ENCODE peak calls at places on chromosomes 7 and 10, in seven cellular contexts. One of them, this sample, is unnamed.

GRCh38 chr10:98892523-98892922 is 343.1 kb downstream of the HPSE2 start:
- DNase-seq in A549: no peak
- DNase-seq in CD8-positive, alpha-beta T cell: no peak
- DNase-seq in neural progenitor cell: no peak
- DNase-seq in foreskin fibroblast: no peak
- DNase-seq in choroid plexus epithelial cell: no peak
- DNase-seq in endodermal cell: no peak
- DNase-seq in this sample: no peak

GRCh38 chr10:95289003-95289920 is 1.5 kb downstream of the PDLIM1 start:
- DNase-seq in A549: peak; percentile 81
- DNase-seq in choroid plexus epithelial cell: peak; percentile 45
- DNase-seq in foreskin fibroblast: no peak
- DNase-seq in CD8-positive, alpha-beta T cell: no peak
- DNase-seq in neural progenitor cell: peak; percentile 40
- DNase-seq in endodermal cell: peak; percentile 86
- DNase-seq in this sample: peak; percentile 53

GRCh38 chr7:30926323-30926722 is 14.7 kb downstream of the AQP1 start:
- DNase-seq in foreskin fibroblast: no peak
- DNase-seq in CD8-positive, alpha-beta T cell: no peak
- DNase-seq in endodermal cell: peak; percentile 11
- DNase-seq in choroid plexus epithelial cell: no peak
- DNase-seq in neural progenitor cell: no peak
- DNase-seq in A549: no peak
- DNase-seq in this sample: no peak

GRCh38 chr7:1668486-1668931 is 1.6 kb upstream of the ELFN1 start:
- DNase-seq in foreskin fibroblast: no peak
- DNase-seq in CD8-positive, alpha-beta T cell: no peak
- DNase-seq in choroid plexus epithelial cell: no peak
- DNase-seq in endodermal cell: peak; percentile 77
- DNase-seq in neural progenitor cell: peak; percentile 46
- DNase-seq in A549: peak; percentile 76
- DNase-seq in this sample: no peak

GRCh38 chr10:97736902-97737769 is at the start of gene ZFYVE27:
- DNase-seq in endodermal cell: peak; percentile 99
- DNase-seq in neural progenitor cell: peak; percentile 96
- DNase-seq in foreskin fibroblast: peak; percentile 93
- DNase-seq in choroid plexus epithelial cell: peak; percentile 96
- DNase-seq in A549: peak; percentile 96
- DNase-seq in CD8-positive, alpha-beta T cell: peak; percentile 91
- DNase-seq in this sample: peak; percentile 97

GRCh38 chr7:101783381-101784181 is 33.8 kb upstream of the CUX1 start:
- DNase-seq in A549: no peak
- DNase-seq in foreskin fibroblast: no peak
- DNase-seq in choroid plexus epithelial cell: no peak
- DNase-seq in endodermal cell: no peak
- DNase-seq in CD8-positive, alpha-beta T cell: no peak
- DNase-seq in neural progenitor cell: no peak
- DNase-seq in this sample: no peak

GRCh38 chr7:157541796-157542668 is 205.2 kb downstream of the DNAJB6 start:
- DNase-seq in CD8-positive, alpha-beta T cell: no peak
- DNase-seq in A549: no peak
- DNase-seq in choroid plexus epithelial cell: no peak
- DNase-seq in foreskin fibroblast: no peak
- DNase-seq in neural progenitor cell: peak; percentile 28
- DNase-seq in endodermal cell: no peak
- DNase-seq in this sample: no peak

GRCh38 chr10:49307921-49308320 is 9.0 kb downstream of the C10orf71 start:
- DNase-seq in A549: no peak
- DNase-seq in endodermal cell: no peak
- DNase-seq in neural progenitor cell: no peak
- DNase-seq in CD8-positive, alpha-beta T cell: no peak
- DNase-seq in foreskin fibroblast: no peak
- DNase-seq in choroid plexus epithelial cell: no peak
- DNase-seq in this sample: no peak

GRCh38 chr10:119663866-119664698 is 12.9 kb downstream of the BAG3 start:
- DNase-seq in choroid plexus epithelial cell: peak; percentile 76
- DNase-seq in foreskin fibroblast: no peak
- DNase-seq in neural progenitor cell: no peak
- DNase-seq in A549: no peak
- DNase-seq in endodermal cell: no peak
- DNase-seq in CD8-positive, alpha-beta T cell: no peak
- DNase-seq in this sample: peak; percentile 52

GRCh38 chr10:26556756-26557640 is 118.9 kb downstream of the APBB1IP start:
- DNase-seq in foreskin fibroblast: peak; percentile 5
- DNase-seq in CD8-positive, alpha-beta T cell: peak; percentile 16
- DNase-seq in neural progenitor cell: peak; percentile 66
- DNase-seq in A549: peak; percentile 75
- DNase-seq in choroid plexus epithelial cell: peak; percentile 63
- DNase-seq in endodermal cell: peak; percentile 71
- DNase-seq in this sample: peak; percentile 72

GRCh38 chr7:100589341-100589935 is 3.3 kb downstream of the FBXO24 start:
- DNase-seq in choroid plexus epithelial cell: no peak
- DNase-seq in neural progenitor cell: peak; percentile 37
- DNase-seq in A549: no peak
- DNase-seq in CD8-positive, alpha-beta T cell: no peak
- DNase-seq in foreskin fibroblast: no peak
- DNase-seq in endodermal cell: peak; percentile 73
- DNase-seq in this sample: no peak

GRCh38 chr7:100585511-100586265 is at the start of gene LRCH4:
- DNase-seq in foreskin fibroblast: peak; percentile 18
- DNase-seq in choroid plexus epithelial cell: peak; percentile 32
- DNase-seq in CD8-positive, alpha-beta T cell: peak; percentile 33
- DNase-seq in endodermal cell: peak; percentile 89
- DNase-seq in neural progenitor cell: peak; percentile 77
- DNase-seq in A549: peak; percentile 42
- DNase-seq in this sample: peak; percentile 55

GRCh38 chr7:100590077-100590737 is 4.1 kb downstream of the FBXO24 start:
- DNase-seq in endodermal cell: no peak
- DNase-seq in choroid plexus epithelial cell: no peak
- DNase-seq in A549: no peak
- DNase-seq in foreskin fibroblast: no peak
- DNase-seq in neural progenitor cell: no peak
- DNase-seq in CD8-positive, alpha-beta T cell: no peak
- DNase-seq in this sample: peak; percentile 65

GRCh38 chr7:100586266-100587025 is at the start of gene FBXO24:
- DNase-seq in endodermal cell: peak; percentile 100
- DNase-seq in CD8-positive, alpha-beta T cell: peak; percentile 98
- DNase-seq in neural progenitor cell: peak; percentile 100
- DNase-seq in foreskin fibroblast: peak; percentile 100
- DNase-seq in A549: peak; percentile 100
- DNase-seq in choroid plexus epithelial cell: peak; percentile 100
- DNase-seq in this sample: peak; percentile 100

GRCh38 chr7:100588438-100588837 is 2.3 kb downstream of the FBXO24 start:
- DNase-seq in neural progenitor cell: peak; percentile 41
- DNase-seq in endodermal cell: peak; percentile 29
- DNase-seq in choroid plexus epithelial cell: no peak
- DNase-seq in A549: peak; percentile 45
- DNase-seq in CD8-positive, alpha-beta T cell: no peak
- DNase-seq in foreskin fibroblast: peak; percentile 14
- DNase-seq in this sample: peak; percentile 42
- TF ChIP-seq CTCF in neural progenitor cell: peak; percentile 12
- TF ChIP-seq CTCF in endodermal cell: peak; percentile 20
- TF ChIP-seq CTCF in choroid plexus epithelial cell: peak; percentile 25
- TF ChIP-seq CTCF in A549: peak; percentile 43
- TF ChIP-seq CTCF in CD8-positive, alpha-beta T cell: no peak
- TF ChIP-seq CTCF in foreskin fibroblast: peak; percentile 28
- TF ChIP-seq CTCF in this sample: peak; percentile 45

GRCh38 chr10:62019685-62020361 is 118.3 kb downstream of the ARID5B start:
- DNase-seq in neural progenitor cell: no peak
- DNase-seq in A549: no peak
- DNase-seq in CD8-positive, alpha-beta T cell: no peak
- DNase-seq in choroid plexus epithelial cell: no peak
- DNase-seq in endodermal cell: no peak
- DNase-seq in foreskin fibroblast: no peak
- DNase-seq in this sample: peak; percentile 50

GRCh38 chr10:62019013-62019684 is 117.7 kb downstream of the ARID5B start:
- DNase-seq in choroid plexus epithelial cell: no peak
- DNase-seq in CD8-positive, alpha-beta T cell: no peak
- DNase-seq in foreskin fibroblast: no peak
- DNase-seq in A549: no peak
- DNase-seq in endodermal cell: no peak
- DNase-seq in neural progenitor cell: no peak
- DNase-seq in this sample: no peak

GRCh38 chr10:62017141-62017870 is 115.8 kb downstream of the ARID5B start:
- DNase-seq in neural progenitor cell: no peak
- DNase-seq in foreskin fibroblast: no peak
- DNase-seq in A549: no peak
- DNase-seq in choroid plexus epithelial cell: no peak
- DNase-seq in CD8-positive, alpha-beta T cell: no peak
- DNase-seq in endodermal cell: no peak
- DNase-seq in this sample: no peak

GRCh38 chr10:62016477-62017140 is 115.1 kb downstream of the ARID5B start:
- DNase-seq in CD8-positive, alpha-beta T cell: no peak
- DNase-seq in foreskin fibroblast: no peak
- DNase-seq in endodermal cell: no peak
- DNase-seq in neural progenitor cell: no peak
- DNase-seq in choroid plexus epithelial cell: no peak
- DNase-seq in A549: no peak
- DNase-seq in this sample: peak; percentile 30

DNA sequence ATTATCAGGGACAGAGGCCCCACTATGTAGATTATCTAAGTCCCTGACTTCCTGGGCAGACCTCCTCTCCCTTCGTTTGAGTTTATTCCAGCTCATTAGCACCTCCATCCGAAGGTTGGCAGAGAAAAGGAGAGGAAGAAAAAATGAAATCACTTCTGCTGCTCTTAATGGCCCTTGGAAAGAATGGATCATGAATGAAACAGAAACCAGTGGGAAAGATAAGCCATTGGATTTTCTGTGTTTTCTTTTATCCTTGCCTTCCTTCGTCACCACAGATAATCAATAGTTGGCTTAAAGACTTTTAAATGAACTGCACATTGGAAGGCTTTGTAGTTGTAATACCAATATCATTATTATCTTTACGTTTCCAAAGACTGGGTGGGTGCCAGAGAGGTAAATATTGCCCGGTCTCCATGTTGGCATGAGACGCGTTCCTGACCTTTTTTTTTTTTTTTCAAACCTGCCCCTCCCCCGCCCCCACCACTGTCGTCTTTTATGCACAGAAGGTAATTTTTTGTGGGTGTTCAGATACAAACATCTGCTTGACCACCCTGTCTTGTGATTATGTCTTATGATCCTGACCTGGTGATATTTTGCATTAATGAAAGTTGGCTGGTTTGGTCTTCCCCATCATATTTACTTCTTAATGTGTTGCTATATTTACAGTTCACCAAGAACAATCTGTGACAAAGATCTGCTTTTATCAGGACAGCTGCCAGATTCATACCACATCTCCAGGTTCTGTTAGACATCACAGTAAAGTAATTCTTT is 116.8 kb downstream of the ARID5B start:
- DNase-seq in endodermal cell: no peak
- DNase-seq in choroid plexus epithelial cell: no peak
- DNase-seq in foreskin fibroblast: no peak
- DNase-seq in A549: no peak
- DNase-seq in CD8-positive, alpha-beta T cell: no peak
- DNase-seq in neural progenitor cell: no peak
- DNase-seq in this sample: no peak
- TF ChIP-seq CTCF in endodermal cell: no peak
- TF ChIP-seq CTCF in choroid plexus epithelial cell: no peak
- TF ChIP-seq CTCF in foreskin fibroblast: no peak
- TF ChIP-seq CTCF in A549: no peak
- TF ChIP-seq CTCF in CD8-positive, alpha-beta T cell: no peak
- TF ChIP-seq CTCF in neural progenitor cell: no peak
- TF ChIP-seq CTCF in this sample: no peak

GRCh38 chr7:43954524-43955228 is 28.4 kb downstream of the UBE2D4 start:
- DNase-seq in A549: peak; percentile 65
- DNase-seq in endodermal cell: peak; percentile 83
- DNase-seq in choroid plexus epithelial cell: peak; percentile 77
- DNase-seq in neural progenitor cell: peak; percentile 64
- DNase-seq in foreskin fibroblast: peak; percentile 69
- DNase-seq in CD8-positive, alpha-beta T cell: no peak
- DNase-seq in this sample: peak; percentile 70
- TF ChIP-seq CTCF in A549: peak; percentile 39
- TF ChIP-seq CTCF in endodermal cell: peak; percentile 80
- TF ChIP-seq CTCF in choroid plexus epithelial cell: peak; percentile 68
- TF ChIP-seq CTCF in neural progenitor cell: peak; percentile 61
- TF ChIP-seq CTCF in foreskin fibroblast: peak; percentile 63
- TF ChIP-seq CTCF in CD8-positive, alpha-beta T cell: peak; percentile 16
- TF ChIP-seq CTCF in this sample: peak; percentile 48

GRCh38 chr10:64115913-64116643 is 594.9 kb downstream of the REEP3 start:
- DNase-seq in CD8-positive, alpha-beta T cell: no peak
- DNase-seq in foreskin fibroblast: no peak
- DNase-seq in endodermal cell: peak; percentile 82
- DNase-seq in neural progenitor cell: peak; percentile 51
- DNase-seq in A549: peak; percentile 5
- DNase-seq in choroid plexus epithelial cell: peak; percentile 19
- DNase-seq in this sample: peak; percentile 1
- TF ChIP-seq CTCF in CD8-positive, alpha-beta T cell: no peak
- TF ChIP-seq CTCF in foreskin fibroblast: peak; percentile 26
- TF ChIP-seq CTCF in endodermal cell: peak; percentile 80
- TF ChIP-seq CTCF in neural progenitor cell: peak; percentile 67
- TF ChIP-seq CTCF in A549: peak; percentile 43
- TF ChIP-seq CTCF in choroid plexus epithelial cell: peak; percentile 48
- TF ChIP-seq CTCF in this sample: peak; percentile 62

DNA sequence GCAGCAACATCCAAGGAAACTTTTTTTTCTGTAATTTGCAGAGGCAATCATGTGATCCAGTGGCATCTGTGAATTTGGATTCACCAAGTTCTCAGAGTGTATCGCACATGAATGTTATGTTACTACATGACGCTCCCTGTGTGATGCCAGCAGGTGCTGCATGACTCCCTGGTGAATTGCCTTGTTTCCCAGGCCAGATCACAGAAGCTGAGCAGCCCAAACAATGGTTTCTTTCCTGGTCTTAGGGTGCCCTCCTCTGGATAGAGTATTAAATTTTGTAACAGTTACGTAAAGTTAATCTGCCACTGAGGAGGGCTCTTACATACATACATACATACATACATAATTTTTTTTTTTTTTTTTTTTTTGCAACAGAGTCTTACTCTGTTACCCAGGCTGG is 3.6 kb downstream of the ZSCAN21 start:
- DNase-seq in foreskin fibroblast: peak; percentile 23
- DNase-seq in neural progenitor cell: peak; percentile 23
- DNase-seq in A549: peak; percentile 77
- DNase-seq in endodermal cell: peak; percentile 70
- DNase-seq in CD8-positive, alpha-beta T cell: no peak
- DNase-seq in choroid plexus epithelial cell: peak; percentile 86
- DNase-seq in this sample: peak; percentile 89
- TF ChIP-seq CTCF in foreskin fibroblast: no peak
- TF ChIP-seq CTCF in neural progenitor cell: no peak
- TF ChIP-seq CTCF in A549: peak; percentile 45
- TF ChIP-seq CTCF in endodermal cell: peak; percentile 61
- TF ChIP-seq CTCF in CD8-positive, alpha-beta T cell: no peak
- TF ChIP-seq CTCF in choroid plexus epithelial cell: peak; percentile 56
- TF ChIP-seq CTCF in this sample: peak; percentile 13